ENCODE peak calls at places on chromosomes 3 and 15, in seven cellular contexts. P, S, G, E, M, U and Y are unnamed samples.

GRCh38 chr15:96072821-96073220 is 257.7 kb upstream of the NR2F2 start:
- DNase-seq in G (no peak), P (no peak), S (no peak), M (no peak), E (no peak), U (no peak), Y (no peak)

GRCh38 chr3:23629181-23629893 is 176.4 kb upstream of the UBE2E1 start:
- DNase-seq in P (peak; percentile 37), G (no peak), M (no peak), U (no peak), S (peak; percentile 77), E (no peak), Y (peak; percentile 39)

GRCh38 chr15:66560856-66561525 is 4.8 kb downstream of the LCTL start:
- DNase-seq in E (no peak), M (no peak), U (no peak), G (no peak), S (no peak), P (no peak), Y (no peak)

GRCh38 chr15:69573815-69574472 is 121.3 kb downstream of the RPLP1 start:
- DNase-seq in P (peak; percentile 68), M (no peak), U (no peak), G (no peak), E (no peak), S (peak; percentile 32), Y (peak; percentile 40)

GRCh38 chr3:123807820-123808219 is 76.3 kb downstream of the MYLK start:
- DNase-seq in P (no peak), G (no peak), M (no peak), S (no peak), U (no peak), E (no peak), Y (no peak)

GRCh38 chr3:195268608-195269309 is 2.2 kb downstream of the XXYLT1 start:
- DNase-seq in G (no peak), P (no peak), E (no peak), U (no peak), M (no peak), S (no peak), Y (no peak)

GRCh38 chr15:78437107-78437761 is 782 bp upstream of the IREB2 start:
- DNase-seq in S (no peak), G (peak; percentile 7), P (no peak), U (peak; percentile 72), E (peak; percentile 54), M (peak; percentile 68), Y (no peak)

GRCh38 chr3:173825731-173826130 is 428.2 kb downstream of the NLGN1 start:
- DNase-seq in M (no peak), P (peak; percentile 10), G (no peak), E (no peak), U (no peak), S (no peak), Y (no peak)

GRCh38 chr15:73941044-73941443 is 14.8 kb downstream of the LOXL1 start:
- DNase-seq in P (peak; percentile 99), S (peak; percentile 90), G (no peak), U (no peak), E (no peak), M (no peak), Y (peak; percentile 68)

DNA sequence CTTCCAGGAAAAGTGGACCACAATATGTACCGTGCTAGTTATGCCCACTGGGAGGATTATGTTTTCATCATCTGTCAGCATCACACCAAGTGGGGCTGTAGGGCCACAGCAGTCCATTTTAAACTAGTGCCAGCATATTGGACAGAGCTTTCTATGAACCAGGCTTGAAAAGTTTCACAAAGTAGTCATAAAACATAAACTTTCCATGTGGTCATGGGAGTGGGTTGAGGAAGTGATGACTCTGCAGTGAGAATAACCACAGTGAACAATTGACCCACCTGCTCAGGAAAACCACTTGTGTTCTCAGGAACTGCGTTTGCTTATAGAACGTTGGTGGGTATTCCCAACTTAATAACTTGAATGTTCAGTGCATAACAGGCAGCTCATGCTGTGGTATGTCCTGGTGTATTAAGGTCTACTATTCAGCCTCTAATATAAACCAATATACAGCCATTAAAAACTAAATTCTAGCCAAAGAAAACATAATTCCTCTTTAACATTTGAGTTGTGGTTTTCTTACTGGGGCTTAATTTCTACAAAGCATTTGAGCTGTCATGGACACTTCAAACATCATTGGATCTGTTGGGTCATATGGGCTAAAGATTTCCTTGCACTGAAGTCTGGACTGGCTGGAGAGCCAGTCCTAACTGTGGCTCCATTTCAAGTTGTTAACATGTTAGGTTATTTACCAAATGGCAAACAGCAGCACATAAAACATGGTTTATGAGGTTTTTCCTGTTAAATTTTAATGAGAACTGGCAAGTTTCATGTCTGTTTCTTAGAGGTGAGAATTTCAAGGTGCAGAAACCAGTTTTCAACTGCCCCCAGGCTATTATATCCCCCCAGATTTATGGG is 274.2 kb downstream of the OTOL1 start:
- DNase-seq in E (no peak), U (no peak), M (no peak), S (peak; percentile 22), G (no peak), P (no peak), Y (no peak)
- TF ChIP-seq EZH2phosphoT487 in E (no peak), U (no peak), M (no peak), S (no peak), G (no peak), P (no peak), Y (no peak)

GRCh38 chr3:155031191-155031590 is 48.9 kb upstream of the MME start:
- DNase-seq in S (no peak), E (no peak), P (peak; percentile 55), G (no peak), U (no peak), M (no peak), Y (no peak)

GRCh38 chr3:155024006-155024638 is 56.0 kb upstream of the MME start:
- DNase-seq in M (no peak), G (no peak), U (no peak), S (peak; percentile 8), P (peak; percentile 48), E (no peak), Y (no peak)

GRCh38 chr3:155022896-155023295 is 57.2 kb upstream of the MME start:
- DNase-seq in E (no peak), P (no peak), S (no peak), M (no peak), G (no peak), U (no peak), Y (no peak)

GRCh38 chr3:155029941-155030340 is 50.2 kb upstream of the MME start:
- DNase-seq in M (no peak), G (no peak), U (no peak), P (no peak), S (no peak), E (no peak), Y (no peak)

DNA sequence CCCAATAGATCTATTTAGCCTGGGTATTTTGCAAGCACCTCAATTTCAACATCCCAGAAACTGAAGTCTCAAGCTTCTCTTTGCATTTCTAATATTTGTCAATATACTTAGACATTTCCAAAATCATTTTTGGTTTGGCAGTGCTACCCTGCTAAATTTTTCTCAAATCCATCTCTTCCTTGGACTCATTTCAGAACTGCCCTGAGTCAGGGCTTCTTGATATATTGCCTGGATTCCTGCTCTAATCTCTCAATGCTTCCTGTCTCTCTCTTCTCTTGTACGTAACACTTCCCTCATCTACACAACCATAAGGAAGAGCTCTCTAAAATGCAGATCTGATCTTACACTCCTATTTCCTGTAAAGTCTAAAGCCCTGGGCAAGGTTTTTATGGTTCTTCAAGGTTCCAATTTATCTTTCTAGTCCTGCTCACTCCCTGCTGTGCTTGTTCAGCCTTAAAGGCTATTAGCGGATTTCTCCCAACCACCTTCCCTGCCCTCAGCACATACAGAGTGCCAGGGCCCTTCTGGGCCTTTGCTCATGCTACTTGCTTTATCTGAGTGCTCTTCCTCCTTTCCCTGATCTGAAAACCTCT is 53.0 kb upstream of the MME start:
- DNase-seq in S (no peak), M (no peak), U (peak; percentile 54), E (no peak), P (peak; percentile 67), G (no peak), Y (no peak)
- TF ChIP-seq EZH2phosphoT487 in S (no peak), M (no peak), U (no peak), E (no peak), P (no peak), G (no peak), Y (no peak)

DNA sequence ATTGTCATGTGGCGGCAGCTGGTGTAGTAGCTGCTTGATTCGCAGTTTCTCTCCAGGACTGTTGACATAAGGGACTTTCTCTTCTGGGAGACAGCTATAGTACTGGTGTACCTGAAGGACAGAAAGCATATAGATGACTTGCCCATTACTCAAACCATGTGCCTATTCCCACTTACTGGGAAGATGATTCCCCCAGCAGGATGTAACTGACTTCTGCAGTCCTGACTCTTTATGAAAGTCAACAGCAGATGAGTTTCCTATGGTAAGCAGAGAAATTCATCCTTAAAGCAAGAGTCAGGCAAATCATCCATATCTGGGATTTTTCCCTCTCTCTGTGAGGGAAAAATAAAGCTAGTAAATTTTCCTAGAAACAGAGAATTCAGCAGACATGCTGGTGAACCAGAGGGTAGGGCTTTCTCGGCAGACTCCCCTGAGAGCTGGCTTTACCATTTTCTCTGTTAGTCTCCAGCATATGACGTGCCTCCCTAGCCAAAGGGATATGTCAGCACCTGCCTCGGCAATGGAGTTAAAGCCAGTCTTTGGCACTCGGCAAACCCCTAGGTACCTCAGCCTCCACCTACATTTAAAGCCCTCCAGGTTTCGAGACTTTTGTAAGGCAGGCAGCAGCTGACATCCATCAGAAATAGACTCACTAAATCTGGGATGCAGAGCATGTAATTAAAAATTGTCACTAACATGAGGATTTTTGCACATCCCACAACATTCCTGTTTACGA is 62.1 kb downstream of the PRICKLE2 start:
- DNase-seq in P (no peak), U (no peak), E (peak; percentile 35), G (no peak), M (no peak), S (no peak), Y (no peak)
- TF ChIP-seq EZH2phosphoT487 in P (no peak), U (no peak), E (no peak), G (no peak), M (no peak), S (no peak), Y (no peak)

GRCh38 chr15:65333863-65334262 is 29.4 kb downstream of the RNU5B-1 start:
- DNase-seq in M (no peak), E (no peak), S (no peak), P (no peak), U (peak; percentile 68), G (no peak), Y (no peak)

GRCh38 chr15:65336369-65336766 is 31.9 kb downstream of the RNU5B-1 start:
- DNase-seq in E (peak; percentile 60), M (no peak), S (no peak), U (peak; percentile 35), G (no peak), P (no peak), Y (no peak)

GRCh38 chr15:65335278-65336055 is 31.0 kb downstream of the RNU5B-1 start:
- DNase-seq in P (no peak), E (no peak), G (no peak), U (no peak), S (no peak), M (no peak), Y (no peak)

GRCh38 chr15:65333441-65333820 is 29.0 kb downstream of the RNU5B-1 start:
- DNase-seq in M (no peak), E (no peak), P (no peak), G (no peak), S (no peak), U (no peak), Y (no peak)

DNA sequence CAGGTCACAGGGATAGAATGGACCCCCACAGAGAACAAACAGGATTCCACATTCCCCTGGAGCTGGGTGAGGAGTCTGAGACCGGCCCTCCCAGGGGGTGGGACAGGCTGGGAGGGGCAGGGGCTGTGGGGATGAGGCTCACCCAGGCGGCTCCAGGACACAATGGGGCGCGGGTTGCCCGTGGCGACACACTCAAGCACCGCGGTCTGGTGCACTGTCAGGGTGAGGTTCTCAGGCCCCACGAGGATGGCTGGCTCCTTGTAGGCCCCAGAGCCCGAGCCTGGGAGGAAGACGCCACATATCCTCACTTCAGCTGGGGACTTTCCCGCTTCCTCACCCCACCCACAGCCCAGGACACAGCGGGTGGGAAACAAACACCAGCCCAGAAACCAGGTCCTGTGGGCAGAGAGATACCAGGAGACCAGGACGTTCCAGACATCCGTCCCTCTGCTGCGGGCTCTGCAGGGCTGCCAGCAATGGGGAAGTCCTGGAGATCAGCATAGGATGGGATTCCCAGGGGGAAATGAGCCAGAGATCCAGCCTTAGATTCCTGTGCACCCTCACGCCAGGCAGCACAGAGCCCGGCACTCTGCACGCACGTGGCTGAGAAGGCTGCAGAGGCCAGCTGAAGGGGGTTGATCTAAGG is 30.2 kb downstream of the RNU5B-1 start:
- DNase-seq in M (no peak), S (no peak), U (peak; percentile 74), P (no peak), E (peak; percentile 51), G (no peak), Y (no peak)
- TF ChIP-seq EZH2phosphoT487 in M (no peak), S (no peak), U (no peak), P (no peak), E (no peak), G (no peak), Y (no peak)